ENCODE peak calls at places on chromosomes 13 and 19, in six cellular contexts. N is WTC11, R is A549, O is H1, K is HepG2, L is K562. U is an unnamed sample.

GRCh38 chr19:18112989-18113478 is 15.5 kb downstream of the MAST3 start:
- DNase-seq in N (peak), R (peak), O (peak), K (peak), L (peak), U (peak)

GRCh38 chr19:40804783-40805242 is 5.8 kb downstream of the EGLN2 start:
- DNase-seq in K (no peak), O (no peak), L (no peak), N (no peak), R (no peak), U (no peak)

GRCh38 chr13:48156466-48156865 is 61.6 kb upstream of the MED4 start:
- DNase-seq in N (peak), R (no peak), K (no peak), L (no peak), O (peak), U (no peak)

GRCh38 chr13:31885994-31886393 is 145.6 kb upstream of the FRY start:
- DNase-seq in K (no peak), R (no peak), N (no peak), O (no peak), L (no peak), U (no peak)

GRCh38 chr13:28423010-28423409 is 71.9 kb downstream of the FLT1 start:
- DNase-seq in R (no peak), L (no peak), O (no peak), K (no peak), N (no peak), U (no peak)

GRCh38 chr13:59391696-59392095 is 772.0 kb downstream of the DIAPH3 start:
- DNase-seq in N (peak), L (peak), K (peak), R (peak), O (peak), U (peak)

GRCh38 chr13:80010286-80010831 is 330.6 kb downstream of the SPRY2 start:
- DNase-seq in K (no peak), L (no peak), O (no peak), N (no peak), R (no peak), U (no peak)

GRCh38 chr13:69935043-69935442 is 172.6 kb upstream of the ATXN8OS start:
- DNase-seq in K (peak), N (no peak), L (peak), R (peak), O (no peak), U (no peak)

GRCh38 chr19:28737021-28737525 is 475.9 kb downstream of the UQCRFS1 start:
- DNase-seq in L (no peak), K (peak), N (no peak), R (peak), O (no peak), U (no peak)

GRCh38 chr13:72229067-72229466 is 362.1 kb upstream of the DACH1 start:
- DNase-seq in K (no peak), L (no peak), O (no peak), N (no peak), R (no peak), U (no peak)

GRCh38 chr13:52127378-52127777 is 1.5 kb downstream of the NEK5 start:
- DNase-seq in K (no peak), N (no peak), R (no peak), O (no peak), L (peak), U (no peak)

GRCh38 chr19:29564574-29565005 is 38.8 kb downstream of the VSTM2B start:
- DNase-seq in O (no peak), K (no peak), L (no peak), N (no peak), R (no peak), U (no peak)

GRCh38 chr19:13033819-13034611 is 38.7 kb downstream of the NFIX start:
- DNase-seq in L (peak), K (peak), N (peak), O (peak), R (peak), U (no peak)

GRCh38 chr19:8697671-8698432 is 743 bp downstream of the ACTL9 start:
- DNase-seq in K (no peak), O (peak), L (peak), R (no peak), N (peak), U (no peak)

GRCh38 chr19:39406656-39407393 is at the start of gene ZFP36:
- DNase-seq in N (peak), K (peak), O (peak), R (peak), L (peak), U (peak)

GRCh38 chr13:96575423-96576320 is 418.6 kb downstream of the OXGR1 start:
- DNase-seq in N (no peak), L (no peak), O (no peak), R (no peak), K (no peak), U (no peak)

GRCh38 chr19:40594251-40594650 is 6.9 kb upstream of the LTBP4 start:
- DNase-seq in L (peak), N (no peak), K (no peak), R (no peak), O (peak), U (no peak)

GRCh38 chr19:35273686-35274259 is 5.0 kb downstream of the USF2 start:
- DNase-seq in R (no peak), O (no peak), K (no peak), L (no peak), N (no peak), U (no peak)

GRCh38 chr19:33248954-33249613 is 23.4 kb upstream of the SLC7A10 start:
- DNase-seq in R (peak), L (no peak), K (peak), N (no peak), O (no peak), U (no peak)

GRCh38 chr19:14181906-14182305 is 24.1 kb downstream of the ADGRL1 start:
- DNase-seq in K (no peak), N (no peak), O (no peak), L (no peak), R (no peak), U (no peak)

GRCh38 chr13:91623151-91623550 is 224.7 kb downstream of the GPC5 start:
- DNase-seq in K (no peak), N (no peak), R (no peak), L (no peak), O (no peak), U (no peak)

GRCh38 chr13:83136660-83137059 is 745.6 kb downstream of the SLITRK1 start:
- DNase-seq in R (no peak), O (no peak), N (no peak), L (no peak), K (no peak), U (no peak)

GRCh38 chr13:25756916-25757315 is 294.9 kb downstream of the SHISA2 start:
- DNase-seq in R (no peak), N (no peak), O (no peak), K (no peak), L (no peak), U (no peak)

GRCh38 chr13:41627425-41627824 is 170.1 kb downstream of the RGCC start:
- DNase-seq in O (no peak), N (no peak), R (no peak), L (no peak), K (no peak), U (no peak)

GRCh38 chr13:60043262-60043661 is 120.5 kb downstream of the DIAPH3 start:
- DNase-seq in L (no peak), K (no peak), R (no peak), O (no peak), N (no peak), U (no peak)

GRCh38 chr19:1183543-1184172 is 9.6 kb upstream of the SBNO2 start:
- DNase-seq in N (no peak), R (peak), O (no peak), K (peak), L (no peak), U (peak)

GRCh38 chr19:36221474-36221873 is 6.6 kb downstream of the ZNF146 start:
- DNase-seq in L (no peak), K (no peak), N (no peak), O (no peak), R (no peak), U (no peak)

GRCh38 chr13:53781941-53782340 is 753.3 kb downstream of the OLFM4 start:
- DNase-seq in N (no peak), K (no peak), O (no peak), R (no peak), L (no peak), U (no peak)

GRCh38 chr13:49607761-49608160 is 20.5 kb upstream of the ARL11 start:
- DNase-seq in L (no peak), R (no peak), K (no peak), N (no peak), O (no peak), U (no peak)
- TF ChIP-seq JUN in L (no peak), R (no peak), K (no peak), N (no peak), O (no peak), U (no peak)

GRCh38 chr13:112246731-112247470 is 129.3 kb upstream of the SPACA7 start:
- DNase-seq in R (no peak), O (peak), L (no peak), N (no peak), K (no peak), U (no peak)
- TF ChIP-seq JUN in R (no peak), O (no peak), L (no peak), N (no peak), K (no peak), U (no peak)

DNA sequence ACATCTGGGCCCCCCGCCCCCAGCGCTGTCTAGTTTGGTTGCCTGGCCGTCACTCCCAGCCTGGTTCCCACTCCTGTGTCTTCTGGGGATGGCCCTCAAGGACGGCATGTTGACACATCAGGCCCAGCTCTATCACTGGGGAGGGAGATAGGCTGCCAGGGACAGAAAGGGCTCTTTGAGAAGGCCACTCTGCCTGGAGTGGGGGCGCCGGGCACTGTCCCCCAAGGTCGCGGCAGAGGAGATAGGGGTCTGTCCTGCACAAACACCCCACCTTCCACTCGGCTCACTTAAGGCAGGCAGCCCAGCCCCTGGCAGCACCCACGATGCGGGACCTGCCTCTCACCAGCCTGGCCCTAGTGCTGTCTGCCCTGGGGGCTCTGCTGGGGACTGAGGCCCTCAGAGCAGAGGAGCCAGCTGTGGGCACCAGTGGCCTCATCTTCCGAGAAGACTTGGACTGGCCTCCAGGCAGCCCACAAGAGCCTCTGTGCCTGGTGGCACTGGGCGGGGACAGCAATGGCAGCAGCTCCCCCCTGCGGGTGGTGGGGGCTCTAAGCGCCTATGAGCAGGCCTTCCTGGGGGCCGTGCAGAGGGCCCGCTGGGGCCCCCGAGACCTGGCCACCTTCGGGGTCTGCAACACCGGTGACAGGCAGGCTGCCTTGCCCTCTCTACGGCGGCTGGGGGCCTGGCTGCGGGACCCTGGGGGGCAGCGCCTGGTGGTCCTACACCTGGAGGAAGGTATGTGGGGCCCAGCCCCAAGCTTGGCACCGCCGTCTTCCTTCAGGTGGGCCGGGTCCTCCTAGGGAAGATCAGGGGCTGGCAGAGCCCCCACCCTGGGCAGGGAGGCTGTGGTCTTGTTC is at the start of gene AMH:
- DNase-seq in L (no peak), O (peak), N (no peak), R (no peak), K (no peak), U (no peak)
- TF ChIP-seq JUN in L (no peak), O (no peak), N (no peak), R (no peak), K (no peak), U (no peak)

GRCh38 chr19:57099199-57099661 is 20.6 kb upstream of the USP29 start:
- DNase-seq in K (peak), R (peak), O (peak), L (peak), N (peak), U (no peak)
- TF ChIP-seq JUN in K (no peak), R (no peak), O (no peak), L (no peak), N (no peak), U (no peak)

GRCh38 chr13:107461751-107462150 is 753.6 kb downstream of the LIG4 start:
- DNase-seq in L (no peak), N (no peak), R (no peak), O (no peak), K (no peak), U (peak)

GRCh38 chr13:107466326-107466725 is 749.0 kb downstream of the LIG4 start:
- DNase-seq in O (no peak), K (no peak), R (no peak), L (no peak), N (no peak), U (peak)

GRCh38 chr13:107459430-107459829 is 755.9 kb downstream of the LIG4 start:
- DNase-seq in K (no peak), N (no peak), L (no peak), O (no peak), R (no peak), U (no peak)

GRCh38 chr13:107458269-107458668 is 757.1 kb downstream of the LIG4 start:
- DNase-seq in N (no peak), L (no peak), O (no peak), K (no peak), R (no peak), U (no peak)

DNA sequence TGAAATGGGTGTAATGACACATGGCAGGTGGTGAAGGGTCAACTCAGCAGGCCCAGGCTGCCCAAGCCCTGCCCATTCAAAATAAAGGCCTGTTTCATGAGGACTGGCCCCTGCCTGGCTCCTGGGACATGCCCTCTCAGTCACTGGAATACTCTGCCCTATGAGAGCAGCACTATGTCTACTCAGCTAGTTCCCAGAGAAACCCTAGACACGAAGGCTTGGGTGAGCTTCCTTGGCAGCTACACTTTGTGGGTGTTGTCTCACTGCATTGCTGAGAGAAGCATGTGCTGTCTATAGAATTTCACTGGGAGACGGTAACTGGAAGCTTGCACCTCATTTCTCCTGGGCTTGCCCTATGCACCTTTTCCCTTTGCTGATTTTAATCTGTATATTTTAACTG is 752.8 kb downstream of the LIG4 start:
- DNase-seq in O (no peak), N (no peak), K (no peak), L (no peak), R (no peak), U (no peak)
- TF ChIP-seq JUN in O (no peak), N (no peak), K (no peak), L (no peak), R (no peak), U (no peak)

GRCh38 chr13:92833071-92833470 is 393.5 kb upstream of the GPC6 start:
- DNase-seq in O (no peak), L (no peak), K (no peak), R (no peak), N (no peak), U (no peak)
- TF ChIP-seq JUN in O (no peak), L (no peak), K (no peak), R (no peak), N (no peak), U (no peak)

DNA sequence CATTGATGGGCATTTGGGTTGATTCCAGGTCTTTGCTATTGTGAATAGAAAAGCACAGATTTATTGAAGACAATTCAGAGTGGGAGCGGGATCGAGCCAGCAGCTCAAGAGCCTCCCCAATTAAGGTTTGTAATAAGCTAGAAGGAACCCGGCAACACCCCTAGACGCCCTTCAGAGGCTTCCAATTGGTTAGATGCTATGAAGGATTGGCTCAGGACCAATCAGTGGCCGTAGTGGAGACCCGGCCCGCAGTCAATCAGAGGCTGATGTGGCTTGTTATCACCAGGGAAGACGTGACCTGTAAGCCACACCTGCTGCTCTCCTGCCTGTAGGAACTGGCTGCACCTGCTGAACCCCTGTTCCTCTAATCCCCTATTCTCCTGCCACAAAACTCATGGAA is 14.6 kb downstream of the SIGLEC11 start:
- DNase-seq in R (no peak), O (no peak), L (no peak), K (no peak), N (no peak), U (no peak)
- TF ChIP-seq JUN in R (no peak), O (no peak), L (no peak), K (no peak), N (no peak), U (no peak)

DNA sequence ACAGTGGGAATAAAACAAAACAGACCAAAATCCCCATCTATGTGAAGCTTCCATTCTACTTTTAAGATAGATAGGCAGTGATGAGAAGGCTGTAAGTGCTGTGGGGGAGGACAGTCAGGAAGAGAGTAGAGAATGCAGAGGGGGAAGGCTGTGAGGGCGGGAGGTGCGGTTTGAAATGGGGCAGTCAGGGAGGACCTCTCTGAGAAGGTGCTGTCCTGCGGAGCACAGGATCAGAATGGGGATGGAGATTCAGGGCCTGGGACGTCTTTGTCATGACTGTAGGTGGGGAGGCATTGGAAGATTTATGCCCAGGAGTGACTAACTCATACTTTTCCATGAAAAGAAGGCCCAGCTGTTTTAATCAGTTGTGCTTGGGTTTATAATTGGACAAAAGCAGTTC is 3.9 kb upstream of the GPR183 start:
- DNase-seq in L (peak), O (no peak), R (no peak), N (no peak), K (no peak), U (no peak)
- TF ChIP-seq JUN in L (no peak), O (no peak), R (no peak), N (no peak), K (no peak), U (no peak)

GRCh38 chr19:2998642-2999041 is 21.3 kb downstream of the TLE6 start:
- DNase-seq in K (no peak), N (no peak), O (no peak), L (no peak), R (no peak), U (no peak)
- TF ChIP-seq JUN in K (no peak), N (no peak), O (no peak), L (no peak), R (no peak), U (no peak)

U was measured in endothelial cell of umbilical vein.